ENCODE peak calls at places on chromosome 5, in four cellular contexts. One of them, this sample, is unnamed.

GRCh38 chr5:140642718-140643117 is 3.5 kb downstream of the TMCO6 start:
- DNase-seq in Peyer's patch: no peak
- DNase-seq in dorsolateral prefrontal cortex: no peak
- DNase-seq in CD8-positive, alpha-beta T cell: no peak
- DNase-seq in this sample: no peak

GRCh38 chr5:1995491-1995890 is 112.8 kb upstream of the IRX4 start:
- DNase-seq in Peyer's patch: no peak
- DNase-seq in dorsolateral prefrontal cortex: no peak
- DNase-seq in CD8-positive, alpha-beta T cell: no peak
- DNase-seq in this sample: no peak

GRCh38 chr5:97071101-97071500 is 71.3 kb downstream of the LIX1 start:
- DNase-seq in Peyer's patch: no peak
- DNase-seq in dorsolateral prefrontal cortex: no peak
- DNase-seq in CD8-positive, alpha-beta T cell: no peak
- DNase-seq in this sample: no peak

GRCh38 chr5:132228241-132229035 is 785 bp upstream of the P4HA2 start:
- DNase-seq in Peyer's patch: peak
- DNase-seq in dorsolateral prefrontal cortex: no peak
- DNase-seq in CD8-positive, alpha-beta T cell: no peak
- DNase-seq in this sample: no peak

GRCh38 chr5:33309780-33310345 is 130.9 kb upstream of the TARS1 start:
- DNase-seq in Peyer's patch: no peak
- DNase-seq in dorsolateral prefrontal cortex: no peak
- DNase-seq in CD8-positive, alpha-beta T cell: no peak
- DNase-seq in this sample: no peak

GRCh38 chr5:139764250-139764791 is 31.3 kb upstream of the PSD2 start:
- DNase-seq in Peyer's patch: peak
- DNase-seq in dorsolateral prefrontal cortex: peak
- DNase-seq in CD8-positive, alpha-beta T cell: peak
- DNase-seq in this sample: no peak

GRCh38 chr5:88929385-88929784 is 46.4 kb upstream of the MEF2C start:
- DNase-seq in Peyer's patch: no peak
- DNase-seq in dorsolateral prefrontal cortex: no peak
- DNase-seq in CD8-positive, alpha-beta T cell: no peak
- DNase-seq in this sample: no peak

GRCh38 chr5:157718529-157718928 is 12.7 kb upstream of the THG1L start:
- DNase-seq in Peyer's patch: no peak
- DNase-seq in dorsolateral prefrontal cortex: no peak
- DNase-seq in CD8-positive, alpha-beta T cell: no peak
- DNase-seq in this sample: no peak

GRCh38 chr5:11166906-11167305 is 405.9 kb upstream of the DAP start:
- DNase-seq in Peyer's patch: no peak
- DNase-seq in dorsolateral prefrontal cortex: no peak
- DNase-seq in CD8-positive, alpha-beta T cell: no peak
- DNase-seq in this sample: no peak

GRCh38 chr5:74316064-74316586 is 324.4 kb downstream of the ENC1 start:
- DNase-seq in Peyer's patch: no peak
- DNase-seq in dorsolateral prefrontal cortex: peak
- DNase-seq in CD8-positive, alpha-beta T cell: no peak
- DNase-seq in this sample: no peak

GRCh38 chr5:67636091-67636490 is 439.5 kb upstream of the CD180 start:
- DNase-seq in Peyer's patch: peak
- DNase-seq in dorsolateral prefrontal cortex: peak
- DNase-seq in CD8-positive, alpha-beta T cell: no peak
- DNase-seq in this sample: no peak

GRCh38 chr5:57478826-57479225 is 3.8 kb downstream of the ACTBL2 start:
- DNase-seq in Peyer's patch: no peak
- DNase-seq in dorsolateral prefrontal cortex: no peak
- DNase-seq in CD8-positive, alpha-beta T cell: no peak
- DNase-seq in this sample: no peak

GRCh38 chr5:57817924-57818323 is 335.3 kb upstream of the ACTBL2 start:
- DNase-seq in Peyer's patch: no peak
- DNase-seq in dorsolateral prefrontal cortex: no peak
- DNase-seq in CD8-positive, alpha-beta T cell: no peak
- DNase-seq in this sample: no peak

GRCh38 chr5:89930591-89931383 is 478.8 kb downstream of the CETN3 start:
- DNase-seq in Peyer's patch: no peak
- DNase-seq in dorsolateral prefrontal cortex: no peak
- DNase-seq in CD8-positive, alpha-beta T cell: no peak
- DNase-seq in this sample: no peak

GRCh38 chr5:119355636-119356383 is at the start of gene TNFAIP8:
- DNase-seq in Peyer's patch: peak
- DNase-seq in dorsolateral prefrontal cortex: peak
- DNase-seq in CD8-positive, alpha-beta T cell: peak
- DNase-seq in this sample: peak

GRCh38 chr5:44809215-44809955 is 638 bp downstream of the MRPS30 start:
- DNase-seq in Peyer's patch: peak
- DNase-seq in dorsolateral prefrontal cortex: peak
- DNase-seq in CD8-positive, alpha-beta T cell: peak
- DNase-seq in this sample: peak

GRCh38 chr5:633521-633955 is 21.4 kb downstream of the CEP72 start:
- DNase-seq in Peyer's patch: no peak
- DNase-seq in dorsolateral prefrontal cortex: no peak
- DNase-seq in CD8-positive, alpha-beta T cell: no peak
- DNase-seq in this sample: no peak

GRCh38 chr5:173429489-173430150 is 101.4 kb upstream of the STC2 start:
- DNase-seq in Peyer's patch: no peak
- DNase-seq in dorsolateral prefrontal cortex: no peak
- DNase-seq in CD8-positive, alpha-beta T cell: no peak
- DNase-seq in this sample: no peak

GRCh38 chr5:54063817-54064216 is 246.6 kb downstream of the ARL15 start:
- DNase-seq in Peyer's patch: no peak
- DNase-seq in dorsolateral prefrontal cortex: no peak
- DNase-seq in CD8-positive, alpha-beta T cell: no peak
- DNase-seq in this sample: no peak

GRCh38 chr5:140148508-140148907 is 22.8 kb downstream of the IGIP start:
- DNase-seq in Peyer's patch: no peak
- DNase-seq in dorsolateral prefrontal cortex: no peak
- DNase-seq in CD8-positive, alpha-beta T cell: no peak
- DNase-seq in this sample: no peak

GRCh38 chr5:116068028-116068632 is 16.7 kb upstream of the COMMD10 start:
- DNase-seq in Peyer's patch: peak
- DNase-seq in dorsolateral prefrontal cortex: no peak
- DNase-seq in CD8-positive, alpha-beta T cell: peak
- DNase-seq in this sample: no peak

GRCh38 chr5:179324760-179325295 is 20.4 kb downstream of the ADAMTS2 start:
- DNase-seq in Peyer's patch: no peak
- DNase-seq in dorsolateral prefrontal cortex: no peak
- DNase-seq in CD8-positive, alpha-beta T cell: no peak
- DNase-seq in this sample: no peak

GRCh38 chr5:77620404-77620803 is 18.1 kb downstream of the OTP start:
- DNase-seq in Peyer's patch: no peak
- DNase-seq in dorsolateral prefrontal cortex: no peak
- DNase-seq in CD8-positive, alpha-beta T cell: no peak
- DNase-seq in this sample: no peak
- TF ChIP-seq CTCF in Peyer's patch: no peak
- TF ChIP-seq CTCF in dorsolateral prefrontal cortex: no peak
- TF ChIP-seq CTCF in CD8-positive, alpha-beta T cell: no peak
- TF ChIP-seq CTCF in this sample: no peak

DNA sequence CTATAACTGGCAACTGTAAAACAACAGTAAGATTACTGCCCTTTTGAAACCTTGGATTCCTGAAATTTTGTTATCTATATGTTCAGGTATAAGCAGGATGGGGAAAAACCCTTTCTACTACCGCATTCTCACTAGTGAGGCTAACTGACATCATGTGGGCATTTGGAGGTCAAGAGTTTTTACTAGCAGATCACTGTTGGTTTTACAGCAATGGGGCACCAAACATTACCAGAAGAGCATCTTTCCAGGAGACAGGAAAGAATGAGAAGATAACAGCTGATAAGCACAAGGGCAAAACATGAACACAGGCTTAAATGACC is 20.9 kb upstream of the TTC33 start:
- DNase-seq in Peyer's patch: no peak
- DNase-seq in dorsolateral prefrontal cortex: no peak
- DNase-seq in CD8-positive, alpha-beta T cell: no peak
- DNase-seq in this sample: no peak
- TF ChIP-seq CTCF in Peyer's patch: no peak
- TF ChIP-seq CTCF in dorsolateral prefrontal cortex: no peak
- TF ChIP-seq CTCF in CD8-positive, alpha-beta T cell: no peak
- TF ChIP-seq CTCF in this sample: no peak

GRCh38 chr5:154829589-154830218 is 20.7 kb downstream of the FAXDC2 start:
- DNase-seq in Peyer's patch: peak
- DNase-seq in dorsolateral prefrontal cortex: no peak
- DNase-seq in CD8-positive, alpha-beta T cell: peak
- DNase-seq in this sample: no peak
- TF ChIP-seq CTCF in Peyer's patch: no peak
- TF ChIP-seq CTCF in dorsolateral prefrontal cortex: no peak
- TF ChIP-seq CTCF in CD8-positive, alpha-beta T cell: no peak
- TF ChIP-seq CTCF in this sample: no peak

GRCh38 chr5:72079288-72079687 is 28.0 kb upstream of the MAP1B start:
- DNase-seq in Peyer's patch: no peak
- DNase-seq in dorsolateral prefrontal cortex: no peak
- DNase-seq in CD8-positive, alpha-beta T cell: no peak
- DNase-seq in this sample: no peak
- TF ChIP-seq CTCF in Peyer's patch: no peak
- TF ChIP-seq CTCF in dorsolateral prefrontal cortex: no peak
- TF ChIP-seq CTCF in CD8-positive, alpha-beta T cell: no peak
- TF ChIP-seq CTCF in this sample: no peak

GRCh38 chr5:36724429-36725332 is 118.3 kb downstream of the SLC1A3 start:
- DNase-seq in Peyer's patch: peak
- DNase-seq in dorsolateral prefrontal cortex: no peak
- DNase-seq in CD8-positive, alpha-beta T cell: peak
- DNase-seq in this sample: no peak
- TF ChIP-seq CTCF in Peyer's patch: no peak
- TF ChIP-seq CTCF in dorsolateral prefrontal cortex: no peak
- TF ChIP-seq CTCF in CD8-positive, alpha-beta T cell: no peak
- TF ChIP-seq CTCF in this sample: no peak

This sample was measured in mesothelial cell of epicardium.